ENCODE peak calls at places on chromosome 4, in four cellular contexts. A is glutamatergic neuron, G is neural crest cell, L is GM23338. V is an unnamed sample.
A peak's percentile ranks its signal among the peaks of the same experiment; 100 is the strongest.

GRCh38 chr4:75630174-75630931 is at the start of gene CDKL2:
- DNase-seq in A (peak; percentile 87), G (peak; percentile 73), L (peak; percentile 97), V (peak; percentile 79)

GRCh38 chr4:156830356-156830755 is 141.2 kb downstream of the PDGFC start:
- DNase-seq in A (no peak), G (no peak), L (no peak), V (no peak)

GRCh38 chr4:3531887-3532713 is at the start of gene LRPAP1:
- DNase-seq in A (peak; percentile 97), G (peak; percentile 95), L (peak; percentile 94), V (peak; percentile 94)

GRCh38 chr4:110271986-110272385 is 73.6 kb upstream of the ELOVL6 start:
- DNase-seq in A (no peak), G (no peak), L (no peak), V (no peak)

GRCh38 chr4:175772170-175772685 is 39.8 kb downstream of the GPM6A start:
- DNase-seq in A (no peak), G (no peak), L (peak; percentile 22), V (no peak)

GRCh38 chr4:76210502-76210901 is 3.1 kb downstream of the SCARB2 start:
- DNase-seq in A (no peak), G (no peak), L (no peak), V (no peak)

GRCh38 chr4:40731792-40732245 is 17.9 kb upstream of the NSUN7 start:
- DNase-seq in A (no peak), G (no peak), L (no peak), V (no peak)

GRCh38 chr4:37568494-37568893 is 117.7 kb downstream of the RELL1 start:
- DNase-seq in A (no peak), G (no peak), L (no peak), V (no peak)

GRCh38 chr4:6356076-6356560 is 86.5 kb downstream of the WFS1 start:
- DNase-seq in A (no peak), G (no peak), L (no peak), V (no peak)

GRCh38 chr4:41358626-41359025 is 101.9 kb downstream of the UCHL1 start:
- DNase-seq in A (no peak), G (no peak), L (no peak), V (no peak)

GRCh38 chr4:109078724-109079123 is 223.7 kb downstream of the COL25A1 start:
- DNase-seq in A (no peak), G (no peak), L (no peak), V (no peak)

GRCh38 chr4:86556791-86557415 is 37.2 kb upstream of the PTPN13 start:
- DNase-seq in A (no peak), G (no peak), L (no peak), V (no peak)

GRCh38 chr4:82785248-82786003 is 13.2 kb downstream of the SCD5 start:
- DNase-seq in A (no peak), G (no peak), L (peak; percentile 73), V (no peak)

GRCh38 chr4:40909363-40909876 is 159.7 kb downstream of the NSUN7 start:
- DNase-seq in A (no peak), G (no peak), L (no peak), V (no peak)

GRCh38 chr4:180057891-180058643 is 2185.1 kb upstream of the TENM3 start:
- DNase-seq in A (peak; percentile 54), G (peak; percentile 18), L (peak; percentile 66), V (peak; percentile 54)

GRCh38 chr4:163672751-163673150 is 178.3 kb downstream of the TMA16 start:
- DNase-seq in A (no peak), G (no peak), L (peak; percentile 34), V (no peak)

GRCh38 chr4:57110635-57111546 is 706 bp upstream of the IGFBP7 start:
- DNase-seq in A (no peak), G (peak; percentile 12), L (peak; percentile 69), V (peak; percentile 14)

GRCh38 chr4:17027495-17027894 is 129.1 kb upstream of the LDB2 start:
- DNase-seq in A (no peak), G (no peak), L (no peak), V (no peak)

GRCh38 chr4:151753056-151753455 is 7.8 kb downstream of the GATB start:
- DNase-seq in A (no peak), G (no peak), L (no peak), V (no peak)

GRCh38 chr4:112910109-112910736 is 139.2 kb upstream of the ANK2 start:
- DNase-seq in A (no peak), G (no peak), L (no peak), V (no peak)
- TF ChIP-seq CTCF in A (no peak), G (no peak), L (peak; percentile 15), V (no peak)

DNA sequence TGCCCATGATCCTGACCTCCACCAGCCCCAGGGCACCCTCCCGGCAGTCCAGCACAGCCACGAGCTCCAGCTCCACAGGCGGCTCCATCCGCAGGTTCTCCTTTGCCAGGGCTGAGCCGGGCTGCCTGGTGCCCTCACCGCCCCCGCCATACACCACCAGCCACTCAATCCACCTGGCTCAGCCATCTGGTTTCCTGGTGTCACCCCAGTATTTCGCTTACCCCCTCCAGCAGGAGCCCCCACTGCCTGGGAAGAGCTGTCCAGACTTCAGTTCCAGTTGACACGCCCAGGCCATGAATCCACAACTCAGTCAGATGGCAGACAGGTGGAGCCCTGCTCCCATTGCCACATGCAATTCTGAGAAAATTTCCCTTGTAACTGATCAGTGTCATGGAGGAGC is 3.9 kb downstream of the SHISA3 start:
- DNase-seq in A (no peak), G (no peak), L (peak; percentile 45), V (no peak)
- TF ChIP-seq CTCF in A (no peak), G (no peak), L (peak; percentile 37), V (no peak)

DNA sequence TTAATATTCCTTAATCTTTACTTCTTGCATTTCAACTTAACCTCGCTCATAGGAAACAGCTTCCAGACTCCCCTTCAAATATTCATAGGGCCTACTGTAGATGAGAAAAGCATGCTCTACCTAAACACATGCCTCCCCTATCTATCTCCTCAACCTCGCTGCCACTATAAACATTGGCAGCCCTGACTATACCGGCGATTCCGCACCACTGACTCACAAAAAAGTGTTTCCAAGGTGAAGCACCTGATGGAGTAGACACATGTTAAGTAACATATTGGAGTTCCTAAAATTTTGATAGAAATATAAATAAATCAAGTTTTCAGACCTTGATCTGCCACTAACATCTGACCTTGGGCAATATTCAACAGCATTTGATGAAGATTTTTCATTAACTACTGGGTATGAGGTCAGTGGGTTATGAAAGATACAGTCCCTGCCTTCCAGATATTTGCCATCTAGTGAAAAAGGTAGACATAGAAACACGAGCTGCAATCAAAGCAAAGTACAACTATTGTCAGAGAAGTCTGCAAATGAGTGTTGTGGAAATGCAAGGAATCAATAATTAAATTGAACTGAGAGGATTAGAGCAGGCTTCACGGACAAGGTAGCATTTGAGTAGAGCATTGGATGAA is 184.2 kb downstream of the MAML3 start:
- DNase-seq in A (no peak), G (no peak), L (no peak), V (no peak)
- TF ChIP-seq CTCF in A (no peak), G (no peak), L (no peak), V (no peak)

GRCh38 chr4:11687727-11688126 is 259.0 kb upstream of the HS3ST1 start:
- DNase-seq in A (no peak), G (no peak), L (no peak), V (no peak)

GRCh38 chr4:11691236-11691635 is 262.5 kb upstream of the HS3ST1 start:
- DNase-seq in A (no peak), G (no peak), L (no peak), V (no peak)

GRCh38 chr4:11698846-11699590 is 270.3 kb upstream of the HS3ST1 start:
- DNase-seq in A (no peak), G (no peak), L (no peak), V (no peak)

GRCh38 chr4:11698033-11698432 is 269.3 kb upstream of the HS3ST1 start:
- DNase-seq in A (no peak), G (no peak), L (no peak), V (no peak)

DNA sequence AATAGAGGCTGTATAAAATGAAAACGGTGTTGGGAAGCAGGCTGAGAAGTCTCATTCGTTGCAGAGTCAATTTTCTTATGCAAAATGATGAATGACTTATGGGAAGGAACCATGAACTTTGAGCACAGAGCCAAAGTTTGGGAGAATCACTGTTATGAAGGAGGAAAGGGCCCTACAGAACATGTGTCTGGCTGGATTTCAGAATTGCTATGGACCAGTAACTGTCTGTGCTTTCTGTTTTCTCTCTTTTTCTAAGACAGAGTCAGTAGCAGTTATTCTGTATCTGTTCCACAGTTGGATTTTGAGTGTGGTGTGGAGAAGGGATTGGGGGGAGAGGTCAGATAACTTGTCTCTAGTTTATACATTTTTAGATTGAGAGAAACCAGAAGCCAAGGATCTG is 265.0 kb upstream of the HS3ST1 start:
- DNase-seq in A (no peak), G (no peak), L (no peak), V (no peak)
- TF ChIP-seq CTCF in A (no peak), G (no peak), L (no peak), V (no peak)

GRCh38 chr4:99315839-99316238 is 5.4 kb downstream of the ADH1B start:
- DNase-seq in A (no peak), G (no peak), L (peak; percentile 8), V (no peak)
- TF ChIP-seq CTCF in A (no peak), G (no peak), L (no peak), V (no peak)

GRCh38 chr4:112251044-112251632 is 19.6 kb downstream of the AP1AR start:
- DNase-seq in A (no peak), G (no peak), L (no peak), V (no peak)

GRCh38 chr4:112247021-112247420 is 15.4 kb downstream of the AP1AR start:
- DNase-seq in A (no peak), G (no peak), L (no peak), V (no peak)

DNA sequence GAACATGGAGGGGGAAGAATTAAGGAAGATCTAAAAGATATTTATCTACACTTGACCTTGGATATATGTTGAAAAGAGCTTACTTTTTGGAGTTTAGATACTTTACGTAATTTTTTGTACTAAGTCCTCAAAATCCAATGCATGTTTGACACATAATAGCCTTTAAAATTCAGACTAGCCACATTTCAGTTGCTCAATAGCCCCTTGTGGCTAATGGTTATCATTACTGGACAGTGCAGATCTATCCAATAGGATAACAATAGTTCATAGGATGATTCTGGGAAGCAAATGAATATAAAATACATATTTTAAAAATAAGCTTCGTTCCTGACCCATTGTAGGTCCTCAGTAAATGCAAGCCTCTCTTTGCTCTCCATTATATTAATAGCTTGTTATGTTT is 13.8 kb downstream of the AP1AR start:
- DNase-seq in A (no peak), G (no peak), L (no peak), V (no peak)
- TF ChIP-seq CTCF in A (peak; percentile 49), G (peak; percentile 42), L (peak; percentile 28), V (peak; percentile 33)